ENCODE peak calls at places on chromosomes 7 and 10, in seven cellular contexts. One of them, this sample, is unnamed.

GRCh38 chr7:150397376-150398107 is 18.4 kb downstream of the ZNF775 start:
- DNase-seq in amniotic stem cell: no peak
- DNase-seq in nephron progenitor cell: no peak
- DNase-seq in stimulated activated CD8-positive, alpha-beta memory T cell treated with anti-CD3 and anti-CD28 coated beads, Interleukin-7, amount 100 ng/mL, for 4 hours: no peak
- DNase-seq in EH: no peak
- DNase-seq in NCI-H1092: no peak
- DNase-seq in transverse colon: no peak
- DNase-seq in this sample: no peak

GRCh38 chr7:27150568-27151340 is 1.6 kb downstream of the HOXA3 start:
- DNase-seq in EH: peak
- DNase-seq in amniotic stem cell: peak
- DNase-seq in NCI-H1092: peak
- DNase-seq in nephron progenitor cell: peak
- DNase-seq in stimulated activated CD8-positive, alpha-beta memory T cell treated with anti-CD3 and anti-CD28 coated beads, Interleukin-7, amount 100 ng/mL, for 4 hours: peak
- DNase-seq in transverse colon: peak
- DNase-seq in this sample: peak

GRCh38 chr10:31490858-31491504 is 172.0 kb downstream of the ZEB1 start:
- DNase-seq in amniotic stem cell: no peak
- DNase-seq in stimulated activated CD8-positive, alpha-beta memory T cell treated with anti-CD3 and anti-CD28 coated beads, Interleukin-7, amount 100 ng/mL, for 4 hours: no peak
- DNase-seq in transverse colon: no peak
- DNase-seq in EH: peak
- DNase-seq in NCI-H1092: no peak
- DNase-seq in nephron progenitor cell: peak
- DNase-seq in this sample: peak

GRCh38 chr10:97534746-97535367 is 36.1 kb downstream of the UBTD1 start:
- DNase-seq in EH: peak
- DNase-seq in transverse colon: no peak
- DNase-seq in amniotic stem cell: no peak
- DNase-seq in stimulated activated CD8-positive, alpha-beta memory T cell treated with anti-CD3 and anti-CD28 coated beads, Interleukin-7, amount 100 ng/mL, for 4 hours: no peak
- DNase-seq in nephron progenitor cell: peak
- DNase-seq in NCI-H1092: no peak
- DNase-seq in this sample: peak

GRCh38 chr7:96320437-96320836 is 1.5 kb downstream of the SLC25A13 start:
- DNase-seq in transverse colon: no peak
- DNase-seq in nephron progenitor cell: no peak
- DNase-seq in amniotic stem cell: no peak
- DNase-seq in NCI-H1092: no peak
- DNase-seq in EH: no peak
- DNase-seq in stimulated activated CD8-positive, alpha-beta memory T cell treated with anti-CD3 and anti-CD28 coated beads, Interleukin-7, amount 100 ng/mL, for 4 hours: no peak
- DNase-seq in this sample: no peak

GRCh38 chr10:110919971-110920881 is 822 bp downstream of the SHOC2 start:
- DNase-seq in NCI-H1092: no peak
- DNase-seq in transverse colon: peak
- DNase-seq in EH: peak
- DNase-seq in amniotic stem cell: no peak
- DNase-seq in nephron progenitor cell: no peak
- DNase-seq in stimulated activated CD8-positive, alpha-beta memory T cell treated with anti-CD3 and anti-CD28 coated beads, Interleukin-7, amount 100 ng/mL, for 4 hours: no peak
- DNase-seq in this sample: peak

GRCh38 chr7:91264924-91265681 is 870 bp downstream of the FZD1 start:
- DNase-seq in EH: peak
- DNase-seq in NCI-H1092: peak
- DNase-seq in stimulated activated CD8-positive, alpha-beta memory T cell treated with anti-CD3 and anti-CD28 coated beads, Interleukin-7, amount 100 ng/mL, for 4 hours: no peak
- DNase-seq in transverse colon: peak
- DNase-seq in nephron progenitor cell: peak
- DNase-seq in amniotic stem cell: no peak
- DNase-seq in this sample: peak

GRCh38 chr10:18043607-18044006 is 91.9 kb downstream of the SLC39A12 start:
- DNase-seq in NCI-H1092: no peak
- DNase-seq in EH: no peak
- DNase-seq in stimulated activated CD8-positive, alpha-beta memory T cell treated with anti-CD3 and anti-CD28 coated beads, Interleukin-7, amount 100 ng/mL, for 4 hours: no peak
- DNase-seq in nephron progenitor cell: no peak
- DNase-seq in amniotic stem cell: no peak
- DNase-seq in transverse colon: no peak
- DNase-seq in this sample: no peak

GRCh38 chr7:56092789-56093531 is at the start of gene PHKG1:
- DNase-seq in transverse colon: peak
- DNase-seq in amniotic stem cell: peak
- DNase-seq in stimulated activated CD8-positive, alpha-beta memory T cell treated with anti-CD3 and anti-CD28 coated beads, Interleukin-7, amount 100 ng/mL, for 4 hours: no peak
- DNase-seq in EH: peak
- DNase-seq in nephron progenitor cell: no peak
- DNase-seq in NCI-H1092: peak
- DNase-seq in this sample: peak

GRCh38 chr7:92052159-92052558 is 82.1 kb downstream of the CYP51A1 start:
- DNase-seq in transverse colon: no peak
- DNase-seq in amniotic stem cell: no peak
- DNase-seq in nephron progenitor cell: no peak
- DNase-seq in stimulated activated CD8-positive, alpha-beta memory T cell treated with anti-CD3 and anti-CD28 coated beads, Interleukin-7, amount 100 ng/mL, for 4 hours: no peak
- DNase-seq in NCI-H1092: no peak
- DNase-seq in EH: no peak
- DNase-seq in this sample: no peak

GRCh38 chr10:81524467-81524866 is 350.5 kb upstream of the NRG3 start:
- DNase-seq in transverse colon: no peak
- DNase-seq in amniotic stem cell: no peak
- DNase-seq in nephron progenitor cell: no peak
- DNase-seq in EH: no peak
- DNase-seq in NCI-H1092: no peak
- DNase-seq in stimulated activated CD8-positive, alpha-beta memory T cell treated with anti-CD3 and anti-CD28 coated beads, Interleukin-7, amount 100 ng/mL, for 4 hours: no peak
- DNase-seq in this sample: no peak

This sample was measured in GM23338.